ENCODE peak calls at places on chromosomes 11 and 22, in five cellular contexts. E, W, B, T and Q are unnamed samples.

GRCh38 chr11:7690648-7691047 is 15.6 kb downstream of the OVCH2 start:
- DNase-seq in E (peak), B (peak), W (peak), T (no peak), Q (no peak)

GRCh38 chr22:17266261-17266971 is 47.2 kb upstream of the ADA2 start:
- DNase-seq in T (no peak), E (no peak), W (peak), B (no peak), Q (no peak)

GRCh38 chr11:17386331-17387084 is 2.0 kb downstream of the KCNJ11 start:
- DNase-seq in B (no peak), T (no peak), W (peak), E (peak), Q (peak)

GRCh38 chr11:46265764-46266163 is 11.7 kb upstream of the CREB3L1 start:
- DNase-seq in B (no peak), W (no peak), T (no peak), E (no peak), Q (no peak)

GRCh38 chr11:45930031-45930794 is 7.8 kb downstream of the LARGE2 start:
- DNase-seq in W (peak), T (no peak), B (no peak), E (peak), Q (peak)

GRCh38 chr11:134652586-134653255 is 240.7 kb upstream of the B3GAT1 start:
- DNase-seq in E (no peak), B (no peak), T (peak), W (no peak), Q (no peak)

GRCh38 chr11:117647872-117648271 is 149.1 kb downstream of the DSCAML1 start:
- DNase-seq in W (no peak), E (no peak), B (no peak), T (no peak), Q (no peak)

GRCh38 chr11:43842021-43842420 is 38.6 kb upstream of the ALKBH3 start:
- DNase-seq in W (no peak), B (no peak), E (no peak), T (no peak), Q (no peak)

GRCh38 chr11:123143476-123143875 is 51.6 kb downstream of the CLMP start:
- DNase-seq in E (no peak), T (no peak), W (no peak), B (no peak), Q (no peak)

GRCh38 chr11:84384637-84385227 is 1098.6 kb upstream of the CCDC90B start:
- DNase-seq in W (peak), E (peak), T (no peak), B (peak), Q (peak)

GRCh38 chr11:112363527-112363926 is 102.9 kb upstream of the PLET1 start:
- DNase-seq in B (no peak), E (no peak), W (no peak), T (no peak), Q (no peak)

GRCh38 chr11:70729949-70730348 is 331.6 kb downstream of the CTTN start:
- DNase-seq in E (no peak), B (no peak), T (no peak), W (no peak), Q (no peak)
- TF ChIP-seq CTCF in E (no peak), B (no peak), T (no peak), W (no peak), Q (no peak)

DNA sequence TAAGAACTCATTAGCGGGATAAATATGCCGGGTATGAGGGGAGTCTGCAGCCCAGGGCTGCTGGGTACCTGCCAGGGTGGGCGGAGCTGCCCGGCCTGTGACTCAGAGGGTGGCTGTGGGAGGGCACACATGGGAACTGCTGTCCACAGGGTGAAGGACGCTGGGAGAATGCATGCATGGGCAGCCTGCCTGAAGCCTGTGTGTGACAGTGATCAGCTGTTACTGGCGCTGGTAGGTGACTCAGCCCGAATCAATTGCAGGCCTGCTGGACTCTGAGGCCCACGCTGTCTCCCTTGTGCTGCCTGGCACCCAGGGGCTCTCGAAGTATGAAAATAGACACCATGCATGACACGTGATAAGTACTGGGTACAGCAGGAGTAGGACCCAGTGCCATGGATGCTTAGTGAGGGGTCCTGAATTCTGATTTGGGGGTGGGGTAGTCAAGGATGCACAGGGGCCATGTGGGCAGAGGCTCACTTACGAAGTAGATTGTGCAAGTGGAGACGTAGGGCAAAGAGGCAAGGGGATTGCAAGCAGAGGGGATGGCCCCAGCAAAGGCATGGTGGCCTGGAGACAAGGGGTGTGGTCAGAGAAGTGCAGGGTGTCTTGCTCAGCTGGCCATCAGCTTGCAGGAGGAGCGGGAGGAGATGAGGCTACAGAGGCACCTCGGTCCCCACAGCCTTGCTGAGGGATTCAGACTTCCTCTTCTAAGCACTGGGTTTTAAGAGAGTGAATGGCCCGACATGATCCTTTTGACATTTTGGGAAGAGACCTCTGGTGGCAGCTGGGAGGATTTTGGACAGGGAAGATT is 36.5 kb downstream of the GRIK4 start:
- DNase-seq in W (peak), B (peak), T (no peak), E (no peak), Q (no peak)
- TF ChIP-seq CTCF in W (no peak), B (no peak), T (no peak), E (no peak), Q (no peak)

GRCh38 chr11:66068923-66069714 is 953 bp upstream of the PACS1 start:
- DNase-seq in B (no peak), E (peak), W (peak), T (no peak), Q (peak)
- TF ChIP-seq CTCF in B (no peak), E (peak), W (peak), T (no peak), Q (peak)

GRCh38 chr11:74437441-74437840 is 29.9 kb downstream of the KCNE3 start:
- DNase-seq in W (no peak), E (no peak), T (no peak), B (no peak), Q (no peak)
- TF ChIP-seq CTCF in W (no peak), E (no peak), T (no peak), B (no peak), Q (no peak)

GRCh38 chr11:72762641-72763304 is 10.6 kb upstream of the ARAP1 start:
- DNase-seq in T (no peak), B (no peak), W (no peak), E (peak), Q (peak)
- TF ChIP-seq CTCF in T (no peak), B (no peak), W (no peak), E (no peak), Q (no peak)

GRCh38 chr11:68525930-68526329 is 65.4 kb downstream of the PPP6R3 start:
- DNase-seq in W (no peak), T (no peak), E (no peak), B (no peak), Q (no peak)

GRCh38 chr11:68524213-68524612 is 63.7 kb downstream of the PPP6R3 start:
- DNase-seq in W (no peak), B (peak), T (no peak), E (no peak), Q (no peak)

GRCh38 chr11:68524681-68525080 is 64.1 kb downstream of the PPP6R3 start:
- DNase-seq in W (no peak), T (no peak), E (no peak), B (no peak), Q (no peak)

GRCh38 chr11:68523743-68524142 is 63.2 kb downstream of the PPP6R3 start:
- DNase-seq in E (no peak), B (no peak), W (no peak), T (no peak), Q (no peak)

DNA sequence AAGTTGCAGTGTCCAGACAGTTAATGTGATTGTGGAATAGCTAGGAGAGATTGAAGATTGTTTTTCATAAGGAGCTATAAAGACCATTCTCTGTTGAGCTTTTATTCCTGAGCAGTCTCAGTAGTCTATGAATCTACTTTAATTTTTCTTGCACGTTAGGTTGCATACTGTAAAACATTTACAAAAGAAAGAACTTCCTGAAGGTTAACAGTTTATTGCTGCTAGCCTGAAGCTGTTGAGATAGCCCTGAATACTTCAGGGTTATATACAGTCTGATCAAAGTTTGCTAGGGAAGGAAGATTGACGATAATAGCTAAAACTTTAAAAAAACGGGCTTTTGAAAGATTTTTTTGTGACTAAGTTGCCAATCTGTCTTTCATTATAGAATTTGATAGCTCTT is 64.8 kb downstream of the PPP6R3 start:
- DNase-seq in T (no peak), E (no peak), W (no peak), B (no peak), Q (no peak)
- TF ChIP-seq CTCF in T (no peak), E (no peak), W (no peak), B (no peak), Q (no peak)

GRCh38 chr22:50696799-50697561 is 24.4 kb downstream of the SHANK3 start:
- DNase-seq in E (no peak), W (peak), B (no peak), T (no peak), Q (no peak)
- TF ChIP-seq CTCF in E (no peak), W (peak), B (peak), T (peak), Q (no peak)

DNA sequence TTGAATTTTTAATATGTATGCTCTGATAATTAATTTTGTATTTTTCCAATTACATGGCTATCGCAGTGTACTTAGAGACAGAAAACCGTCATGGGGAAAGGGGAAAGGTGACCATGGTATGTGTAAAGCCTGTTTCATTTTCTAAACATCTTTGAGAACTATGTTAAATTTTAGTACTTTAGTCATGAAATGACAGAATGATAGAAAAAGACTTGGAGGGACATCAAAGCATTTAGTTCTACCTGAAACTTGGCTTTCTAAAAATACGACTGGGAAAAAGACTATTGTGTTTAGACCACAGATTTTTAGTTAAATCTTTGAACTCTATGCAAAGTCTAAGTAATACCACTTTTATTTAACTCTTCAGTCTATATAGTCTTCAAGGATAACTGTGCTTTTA is 54.1 kb downstream of the MAML2 start:
- DNase-seq in B (no peak), E (peak), W (no peak), T (no peak), Q (peak)
- TF ChIP-seq CTCF in B (no peak), E (no peak), W (no peak), T (no peak), Q (no peak)

GRCh38 chr22:49525776-49526535 is 301.7 kb downstream of the BRD1 start:
- DNase-seq in B (no peak), T (no peak), E (no peak), W (no peak), Q (no peak)

GRCh38 chr22:49525366-49525765 is 302.3 kb downstream of the BRD1 start:
- DNase-seq in T (no peak), W (no peak), E (no peak), B (no peak), Q (no peak)

GRCh38 chr22:49528420-49528720 is 299.3 kb downstream of the BRD1 start:
- DNase-seq in E (no peak), W (no peak), T (no peak), B (no peak), Q (no peak)

GRCh38 chr22:49530671-49531532 is 296.8 kb downstream of the BRD1 start:
- DNase-seq in W (no peak), B (no peak), T (no peak), E (no peak), Q (no peak)

DNA sequence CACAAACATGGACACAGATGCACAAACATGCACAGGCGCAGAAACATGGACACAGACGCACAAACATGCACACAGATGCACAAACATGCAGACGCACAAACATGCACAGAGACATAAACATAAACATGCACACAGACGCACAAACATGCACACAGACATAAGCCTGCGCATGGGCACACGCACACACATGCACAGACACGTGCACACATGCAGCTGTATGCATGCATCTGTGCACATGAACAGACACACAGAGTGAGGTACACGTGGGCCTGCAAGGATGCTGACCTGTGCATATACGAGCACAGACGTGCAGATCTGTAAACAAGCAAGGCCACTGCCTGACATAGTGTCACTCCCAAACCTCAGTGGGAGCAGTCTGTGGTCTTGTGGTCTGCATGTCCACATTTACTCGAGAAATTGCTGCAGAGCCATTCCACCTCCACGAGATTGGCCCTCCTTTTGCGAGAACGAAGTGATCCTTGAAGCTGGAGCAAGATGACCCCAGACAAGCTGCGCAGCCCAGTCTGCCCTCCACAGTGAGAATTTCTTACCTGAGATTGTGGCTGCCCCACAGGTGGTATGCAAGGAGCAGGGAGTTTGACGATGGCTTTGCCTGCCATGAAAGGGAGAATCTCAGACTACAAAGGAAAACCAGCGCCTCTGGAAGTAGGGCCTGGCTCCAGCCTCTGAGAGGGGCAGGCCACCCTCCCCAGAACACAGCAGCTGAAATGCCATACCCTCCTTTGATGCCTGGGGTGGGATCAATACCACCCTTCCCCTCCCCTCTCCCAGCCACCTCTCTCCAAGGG is 299.9 kb downstream of the BRD1 start:
- DNase-seq in E (no peak), T (no peak), B (no peak), W (no peak), Q (no peak)
- TF ChIP-seq CTCF in E (no peak), T (no peak), B (no peak), W (no peak), Q (no peak)

GRCh38 chr11:66493124-66493523 is 12.9 kb downstream of the DPP3 start:
- DNase-seq in T (no peak), B (no peak), W (no peak), E (no peak), Q (no peak)

GRCh38 chr11:66494458-66494857 is 14.2 kb downstream of the DPP3 start:
- DNase-seq in T (no peak), E (no peak), W (no peak), B (no peak), Q (no peak)

GRCh38 chr11:66497206-66497605 is 13.2 kb upstream of the BBS1 start:
- DNase-seq in B (no peak), W (no peak), E (no peak), T (no peak), Q (no peak)

GRCh38 chr11:66494935-66495334 is 14.7 kb downstream of the DPP3 start:
- DNase-seq in B (no peak), W (no peak), T (no peak), E (no peak), Q (no peak)

GRCh38 chr11:66495401-66495844 is 15.0 kb upstream of the BBS1 start:
- DNase-seq in E (no peak), B (no peak), T (no peak), W (no peak), Q (no peak)
- TF ChIP-seq CTCF in E (peak), B (peak), T (peak), W (no peak), Q (peak)